ENCODE peak calls at places on chromosomes 6 and 20, in seven cellular contexts. One of them, this sample, is unnamed.

GRCh38 chr20:62876826-62877728 is 15.5 kb upstream of the TCFL5 start:
- DNase-seq in T follicular helper cell: no peak
- DNase-seq in activated CD4-positive, alpha-beta T cell treated with anti-CD3 and anti-CD28 coated beads for 24 hours: no peak
- DNase-seq in anterior cingulate cortex: no peak
- DNase-seq in H9: peak
- DNase-seq in B cell: no peak
- DNase-seq in caudate nucleus: no peak
- DNase-seq in this sample: no peak

GRCh38 chr20:31713312-31714049 is 9.2 kb downstream of the BCL2L1 start:
- DNase-seq in T follicular helper cell: no peak
- DNase-seq in activated CD4-positive, alpha-beta T cell treated with anti-CD3 and anti-CD28 coated beads for 24 hours: no peak
- DNase-seq in anterior cingulate cortex: no peak
- DNase-seq in H9: peak
- DNase-seq in B cell: no peak
- DNase-seq in caudate nucleus: no peak
- DNase-seq in this sample: no peak

GRCh38 chr6:39353698-39354315 is 31.3 kb upstream of the KCNK16 start:
- DNase-seq in T follicular helper cell: no peak
- DNase-seq in activated CD4-positive, alpha-beta T cell treated with anti-CD3 and anti-CD28 coated beads for 24 hours: no peak
- DNase-seq in anterior cingulate cortex: no peak
- DNase-seq in H9: no peak
- DNase-seq in B cell: no peak
- DNase-seq in caudate nucleus: no peak
- DNase-seq in this sample: no peak

GRCh38 chr6:41630069-41630468 is 8.2 kb upstream of the MDFI start:
- DNase-seq in T follicular helper cell: no peak
- DNase-seq in activated CD4-positive, alpha-beta T cell treated with anti-CD3 and anti-CD28 coated beads for 24 hours: no peak
- DNase-seq in anterior cingulate cortex: no peak
- DNase-seq in H9: no peak
- DNase-seq in B cell: no peak
- DNase-seq in caudate nucleus: no peak
- DNase-seq in this sample: no peak

GRCh38 chr6:155504848-155505247 is 49.2 kb upstream of the NOX3 start:
- DNase-seq in T follicular helper cell: no peak
- DNase-seq in activated CD4-positive, alpha-beta T cell treated with anti-CD3 and anti-CD28 coated beads for 24 hours: no peak
- DNase-seq in anterior cingulate cortex: no peak
- DNase-seq in H9: no peak
- DNase-seq in B cell: no peak
- DNase-seq in caudate nucleus: no peak
- DNase-seq in this sample: no peak

GRCh38 chr6:42629845-42630244 is 66.0 kb downstream of the UBR2 start:
- DNase-seq in T follicular helper cell: no peak
- DNase-seq in activated CD4-positive, alpha-beta T cell treated with anti-CD3 and anti-CD28 coated beads for 24 hours: no peak
- DNase-seq in anterior cingulate cortex: no peak
- DNase-seq in H9: no peak
- DNase-seq in B cell: peak
- DNase-seq in caudate nucleus: no peak
- DNase-seq in this sample: no peak

GRCh38 chr6:167093922-167094432 is 28.9 kb upstream of the CCR6 start:
- DNase-seq in T follicular helper cell: peak
- DNase-seq in activated CD4-positive, alpha-beta T cell treated with anti-CD3 and anti-CD28 coated beads for 24 hours: peak
- DNase-seq in anterior cingulate cortex: no peak
- DNase-seq in H9: no peak
- DNase-seq in B cell: peak
- DNase-seq in caudate nucleus: no peak
- DNase-seq in this sample: no peak

GRCh38 chr20:50054626-50055511 is 58.1 kb downstream of the UBE2V1 start:
- DNase-seq in T follicular helper cell: no peak
- DNase-seq in activated CD4-positive, alpha-beta T cell treated with anti-CD3 and anti-CD28 coated beads for 24 hours: no peak
- DNase-seq in anterior cingulate cortex: peak
- DNase-seq in H9: no peak
- DNase-seq in B cell: no peak
- DNase-seq in caudate nucleus: peak
- DNase-seq in this sample: no peak

GRCh38 chr6:159989882-159990480 is 21.1 kb downstream of the IGF2R start:
- DNase-seq in T follicular helper cell: no peak
- DNase-seq in activated CD4-positive, alpha-beta T cell treated with anti-CD3 and anti-CD28 coated beads for 24 hours: no peak
- DNase-seq in anterior cingulate cortex: no peak
- DNase-seq in H9: no peak
- DNase-seq in B cell: no peak
- DNase-seq in caudate nucleus: no peak
- DNase-seq in this sample: no peak

GRCh38 chr20:39700527-39700926 is 738.4 kb downstream of the DHX35 start:
- DNase-seq in T follicular helper cell: no peak
- DNase-seq in activated CD4-positive, alpha-beta T cell treated with anti-CD3 and anti-CD28 coated beads for 24 hours: no peak
- DNase-seq in anterior cingulate cortex: no peak
- DNase-seq in H9: no peak
- DNase-seq in B cell: no peak
- DNase-seq in caudate nucleus: no peak
- DNase-seq in this sample: no peak

GRCh38 chr20:32314768-32315167 is 37.3 kb downstream of the KIF3B start:
- DNase-seq in T follicular helper cell: no peak
- DNase-seq in activated CD4-positive, alpha-beta T cell treated with anti-CD3 and anti-CD28 coated beads for 24 hours: no peak
- DNase-seq in anterior cingulate cortex: no peak
- DNase-seq in H9: no peak
- DNase-seq in B cell: no peak
- DNase-seq in caudate nucleus: no peak
- DNase-seq in this sample: no peak

GRCh38 chr20:50312682-50313187 is 122.1 kb downstream of the CEBPB start:
- DNase-seq in T follicular helper cell: no peak
- DNase-seq in activated CD4-positive, alpha-beta T cell treated with anti-CD3 and anti-CD28 coated beads for 24 hours: no peak
- DNase-seq in anterior cingulate cortex: no peak
- DNase-seq in H9: no peak
- DNase-seq in B cell: no peak
- DNase-seq in caudate nucleus: no peak
- DNase-seq in this sample: no peak

GRCh38 chr6:128464790-128465189 is 55.6 kb downstream of the PTPRK start:
- DNase-seq in T follicular helper cell: no peak
- DNase-seq in activated CD4-positive, alpha-beta T cell treated with anti-CD3 and anti-CD28 coated beads for 24 hours: no peak
- DNase-seq in anterior cingulate cortex: no peak
- DNase-seq in H9: no peak
- DNase-seq in B cell: no peak
- DNase-seq in caudate nucleus: no peak
- DNase-seq in this sample: no peak

GRCh38 chr20:62143976-62144825 is 632 bp downstream of the SS18L1 start:
- DNase-seq in T follicular helper cell: no peak
- DNase-seq in activated CD4-positive, alpha-beta T cell treated with anti-CD3 and anti-CD28 coated beads for 24 hours: peak
- DNase-seq in anterior cingulate cortex: no peak
- DNase-seq in H9: peak
- DNase-seq in B cell: peak
- DNase-seq in caudate nucleus: peak
- DNase-seq in this sample: peak

GRCh38 chr6:158222066-158222465 is 53.9 kb downstream of the GTF2H5 start:
- DNase-seq in T follicular helper cell: no peak
- DNase-seq in activated CD4-positive, alpha-beta T cell treated with anti-CD3 and anti-CD28 coated beads for 24 hours: no peak
- DNase-seq in anterior cingulate cortex: no peak
- DNase-seq in H9: no peak
- DNase-seq in B cell: no peak
- DNase-seq in caudate nucleus: no peak
- DNase-seq in this sample: no peak

GRCh38 chr6:13924949-13925881 is at the start of gene RNF182:
- DNase-seq in T follicular helper cell: no peak
- DNase-seq in activated CD4-positive, alpha-beta T cell treated with anti-CD3 and anti-CD28 coated beads for 24 hours: no peak
- DNase-seq in anterior cingulate cortex: no peak
- DNase-seq in H9: no peak
- DNase-seq in B cell: peak
- DNase-seq in caudate nucleus: no peak
- DNase-seq in this sample: peak

GRCh38 chr6:26223677-26224546 is 136.7 kb downstream of the HFE start:
- DNase-seq in T follicular helper cell: peak
- DNase-seq in activated CD4-positive, alpha-beta T cell treated with anti-CD3 and anti-CD28 coated beads for 24 hours: peak
- DNase-seq in anterior cingulate cortex: peak
- DNase-seq in H9: peak
- DNase-seq in B cell: peak
- DNase-seq in caudate nucleus: peak
- DNase-seq in this sample: no peak

GRCh38 chr6:83097204-83097603 is 29.7 kb downstream of the DOP1A start:
- DNase-seq in T follicular helper cell: no peak
- DNase-seq in activated CD4-positive, alpha-beta T cell treated with anti-CD3 and anti-CD28 coated beads for 24 hours: no peak
- DNase-seq in anterior cingulate cortex: no peak
- DNase-seq in H9: no peak
- DNase-seq in B cell: no peak
- DNase-seq in caudate nucleus: no peak
- DNase-seq in this sample: no peak

This sample was measured in D721Med.